ENCODE peak calls at places on chromosomes 3 and 15, in ten cellular contexts. One of them, this sample, is unnamed.

GRCh38 chr3:152857082-152857481 is 22.2 kb downstream of the P2RY1 start:
- DNase-seq in A549: no peak
- DNase-seq in bronchial epithelial cell: peak; percentile 32
- DNase-seq in cardiac fibroblast: peak; percentile 28
- DNase-seq in body of pancreas: no peak
- DNase-seq in GM23338: no peak
- DNase-seq in GM06990: no peak
- DNase-seq in breast epithelium: no peak
- DNase-seq in vagina: no peak
- DNase-seq in heart left ventricle: no peak
- DNase-seq in this sample: no peak

GRCh38 chr15:64763462-64763861 is 11.9 kb downstream of the RBPMS2 start:
- DNase-seq in A549: no peak
- DNase-seq in bronchial epithelial cell: no peak
- DNase-seq in cardiac fibroblast: no peak
- DNase-seq in body of pancreas: no peak
- DNase-seq in GM23338: no peak
- DNase-seq in GM06990: no peak
- DNase-seq in breast epithelium: no peak
- DNase-seq in vagina: no peak
- DNase-seq in heart left ventricle: no peak
- DNase-seq in this sample: no peak

GRCh38 chr15:48017747-48018146 is 103.0 kb upstream of the SLC24A5 start:
- DNase-seq in A549: no peak
- DNase-seq in bronchial epithelial cell: peak; percentile 67
- DNase-seq in cardiac fibroblast: no peak
- DNase-seq in body of pancreas: peak; percentile 25
- DNase-seq in GM23338: no peak
- DNase-seq in GM06990: no peak
- DNase-seq in breast epithelium: no peak
- DNase-seq in vagina: no peak
- DNase-seq in heart left ventricle: no peak
- DNase-seq in this sample: no peak

GRCh38 chr15:23645379-23646164 is 2.1 kb downstream of the MAGEL2 start:
- DNase-seq in A549: no peak
- DNase-seq in bronchial epithelial cell: no peak
- DNase-seq in cardiac fibroblast: no peak
- DNase-seq in body of pancreas: peak; percentile 30
- DNase-seq in GM23338: peak; percentile 84
- DNase-seq in GM06990: no peak
- DNase-seq in breast epithelium: no peak
- DNase-seq in vagina: no peak
- DNase-seq in heart left ventricle: no peak
- DNase-seq in this sample: no peak

GRCh38 chr3:125322166-125322565 is 53.0 kb downstream of the ZNF148 start:
- DNase-seq in A549: no peak
- DNase-seq in bronchial epithelial cell: no peak
- DNase-seq in cardiac fibroblast: no peak
- DNase-seq in body of pancreas: no peak
- DNase-seq in GM23338: no peak
- DNase-seq in GM06990: no peak
- DNase-seq in breast epithelium: no peak
- DNase-seq in vagina: no peak
- DNase-seq in heart left ventricle: no peak
- DNase-seq in this sample: peak; percentile 13

GRCh38 chr3:147758786-147759185 is 349.6 kb downstream of the ZIC1 start:
- DNase-seq in A549: no peak
- DNase-seq in bronchial epithelial cell: no peak
- DNase-seq in cardiac fibroblast: peak; percentile 8
- DNase-seq in body of pancreas: no peak
- DNase-seq in GM23338: no peak
- DNase-seq in GM06990: no peak
- DNase-seq in breast epithelium: no peak
- DNase-seq in vagina: no peak
- DNase-seq in heart left ventricle: no peak
- DNase-seq in this sample: peak; percentile 28

GRCh38 chr3:168088106-168088722 is 7.5 kb downstream of the GOLIM4 start:
- DNase-seq in A549: peak; percentile 3
- DNase-seq in bronchial epithelial cell: no peak
- DNase-seq in cardiac fibroblast: peak; percentile 29
- DNase-seq in body of pancreas: peak; percentile 33
- DNase-seq in GM23338: peak; percentile 78
- DNase-seq in GM06990: peak; percentile 44
- DNase-seq in breast epithelium: no peak
- DNase-seq in vagina: no peak
- DNase-seq in heart left ventricle: no peak
- DNase-seq in this sample: no peak

GRCh38 chr3:33892655-33893054 is 94.2 kb downstream of the PDCD6IP start:
- DNase-seq in A549: no peak
- DNase-seq in bronchial epithelial cell: no peak
- DNase-seq in cardiac fibroblast: no peak
- DNase-seq in body of pancreas: no peak
- DNase-seq in GM23338: no peak
- DNase-seq in GM06990: no peak
- DNase-seq in breast epithelium: no peak
- DNase-seq in vagina: no peak
- DNase-seq in heart left ventricle: no peak
- DNase-seq in this sample: no peak

GRCh38 chr15:79101866-79102581 is 11.4 kb upstream of the RASGRF1 start:
- DNase-seq in A549: no peak
- DNase-seq in bronchial epithelial cell: no peak
- DNase-seq in cardiac fibroblast: peak; percentile 48
- DNase-seq in body of pancreas: no peak
- DNase-seq in GM23338: no peak
- DNase-seq in GM06990: no peak
- DNase-seq in breast epithelium: no peak
- DNase-seq in vagina: no peak
- DNase-seq in heart left ventricle: no peak
- DNase-seq in this sample: no peak

GRCh38 chr3:150771600-150771999 is 8.6 kb upstream of the SIAH2 start:
- DNase-seq in A549: no peak
- DNase-seq in bronchial epithelial cell: no peak
- DNase-seq in cardiac fibroblast: no peak
- DNase-seq in body of pancreas: no peak
- DNase-seq in GM23338: peak; percentile 14
- DNase-seq in GM06990: no peak
- DNase-seq in breast epithelium: no peak
- DNase-seq in vagina: no peak
- DNase-seq in heart left ventricle: no peak
- DNase-seq in this sample: no peak

GRCh38 chr3:195870442-195870841 is 37.9 kb downstream of the TNK2 start:
- DNase-seq in A549: peak; percentile 28
- DNase-seq in bronchial epithelial cell: peak; percentile 62
- DNase-seq in cardiac fibroblast: no peak
- DNase-seq in body of pancreas: no peak
- DNase-seq in GM23338: no peak
- DNase-seq in GM06990: no peak
- DNase-seq in breast epithelium: no peak
- DNase-seq in vagina: no peak
- DNase-seq in heart left ventricle: no peak
- DNase-seq in this sample: no peak
- H3K4me3 ChIP-seq in A549: no peak overlapping the region
- H3K4me3 ChIP-seq in bronchial epithelial cell: no peak overlapping the region
- H3K4me3 ChIP-seq in cardiac fibroblast: no peak overlapping the region
- H3K4me3 ChIP-seq in body of pancreas: no peak overlapping the region
- H3K4me3 ChIP-seq in GM23338: no peak overlapping the region
- H3K4me3 ChIP-seq in GM06990: no peak overlapping the region
- H3K4me3 ChIP-seq in breast epithelium: no peak overlapping the region
- H3K4me3 ChIP-seq in vagina: no peak overlapping the region
- H3K4me3 ChIP-seq in heart left ventricle: no peak overlapping the region
- H3K4me3 ChIP-seq in this sample: no peak overlapping the region

GRCh38 chr15:83112233-83112958 is 5.0 kb downstream of the TM6SF1 start:
- DNase-seq in A549: no peak
- DNase-seq in bronchial epithelial cell: no peak
- DNase-seq in cardiac fibroblast: peak; percentile 84
- DNase-seq in body of pancreas: no peak
- DNase-seq in GM23338: no peak
- DNase-seq in GM06990: no peak
- DNase-seq in breast epithelium: no peak
- DNase-seq in vagina: no peak
- DNase-seq in heart left ventricle: peak; percentile 39
- DNase-seq in this sample: peak; percentile 90
- TF ChIP-seq CTCF in A549: no peak
- TF ChIP-seq CTCF in bronchial epithelial cell: no peak
- TF ChIP-seq CTCF in cardiac fibroblast: peak; percentile 26
- TF ChIP-seq CTCF in body of pancreas: no peak
- TF ChIP-seq CTCF in GM23338: no peak
- TF ChIP-seq CTCF in GM06990: no peak
- TF ChIP-seq CTCF in breast epithelium: no peak
- TF ChIP-seq CTCF in vagina: no peak
- TF ChIP-seq CTCF in heart left ventricle: no peak
- TF ChIP-seq CTCF in this sample: peak; percentile 26

GRCh38 chr3:196012481-196012880 is 69.4 kb downstream of the TFRC start:
- DNase-seq in A549: no peak
- DNase-seq in bronchial epithelial cell: peak; percentile 77
- DNase-seq in cardiac fibroblast: peak; percentile 46
- DNase-seq in body of pancreas: no peak
- DNase-seq in GM23338: no peak
- DNase-seq in GM06990: no peak
- DNase-seq in breast epithelium: no peak
- DNase-seq in vagina: no peak
- DNase-seq in heart left ventricle: no peak
- DNase-seq in this sample: no peak

GRCh38 chr3:196009456-196009855 is 72.4 kb downstream of the TFRC start:
- DNase-seq in A549: no peak
- DNase-seq in bronchial epithelial cell: no peak
- DNase-seq in cardiac fibroblast: no peak
- DNase-seq in body of pancreas: no peak
- DNase-seq in GM23338: no peak
- DNase-seq in GM06990: no peak
- DNase-seq in breast epithelium: no peak
- DNase-seq in vagina: no peak
- DNase-seq in heart left ventricle: no peak
- DNase-seq in this sample: no peak

GRCh38 chr3:196012941-196013471 is 68.9 kb downstream of the TFRC start:
- DNase-seq in A549: no peak
- DNase-seq in bronchial epithelial cell: no peak
- DNase-seq in cardiac fibroblast: no peak
- DNase-seq in body of pancreas: no peak
- DNase-seq in GM23338: no peak
- DNase-seq in GM06990: no peak
- DNase-seq in breast epithelium: no peak
- DNase-seq in vagina: no peak
- DNase-seq in heart left ventricle: no peak
- DNase-seq in this sample: no peak

GRCh38 chr3:196016485-196016884 is 65.4 kb downstream of the TFRC start:
- DNase-seq in A549: no peak
- DNase-seq in bronchial epithelial cell: peak; percentile 79
- DNase-seq in cardiac fibroblast: peak; percentile 60
- DNase-seq in body of pancreas: no peak
- DNase-seq in GM23338: no peak
- DNase-seq in GM06990: no peak
- DNase-seq in breast epithelium: no peak
- DNase-seq in vagina: no peak
- DNase-seq in heart left ventricle: no peak
- DNase-seq in this sample: peak; percentile 43

GRCh38 chr3:196013587-196014487 is 68.1 kb downstream of the TFRC start:
- DNase-seq in A549: no peak
- DNase-seq in bronchial epithelial cell: no peak
- DNase-seq in cardiac fibroblast: no peak
- DNase-seq in body of pancreas: no peak
- DNase-seq in GM23338: no peak
- DNase-seq in GM06990: no peak
- DNase-seq in breast epithelium: no peak
- DNase-seq in vagina: no peak
- DNase-seq in heart left ventricle: no peak
- DNase-seq in this sample: no peak
- H3K4me3 ChIP-seq in A549: no peak overlapping the region
- H3K4me3 ChIP-seq in bronchial epithelial cell: no peak overlapping the region
- H3K4me3 ChIP-seq in cardiac fibroblast: no peak overlapping the region
- H3K4me3 ChIP-seq in body of pancreas: no peak overlapping the region
- H3K4me3 ChIP-seq in GM23338: no peak overlapping the region
- H3K4me3 ChIP-seq in GM06990: no peak overlapping the region
- H3K4me3 ChIP-seq in breast epithelium: no peak overlapping the region
- H3K4me3 ChIP-seq in vagina: no peak overlapping the region
- H3K4me3 ChIP-seq in heart left ventricle: no peak overlapping the region
- H3K4me3 ChIP-seq in this sample: no peak overlapping the region

GRCh38 chr3:140089403-140090072 is 154.6 kb downstream of the CLSTN2 start:
- DNase-seq in A549: no peak
- DNase-seq in bronchial epithelial cell: no peak
- DNase-seq in cardiac fibroblast: no peak
- DNase-seq in body of pancreas: no peak
- DNase-seq in GM23338: peak; percentile 10
- DNase-seq in GM06990: no peak
- DNase-seq in breast epithelium: no peak
- DNase-seq in vagina: no peak
- DNase-seq in heart left ventricle: no peak
- DNase-seq in this sample: no peak

GRCh38 chr3:140091143-140091542 is 156.2 kb downstream of the CLSTN2 start:
- DNase-seq in A549: no peak
- DNase-seq in bronchial epithelial cell: no peak
- DNase-seq in cardiac fibroblast: no peak
- DNase-seq in body of pancreas: no peak
- DNase-seq in GM23338: no peak
- DNase-seq in GM06990: no peak
- DNase-seq in breast epithelium: peak; percentile 17
- DNase-seq in vagina: no peak
- DNase-seq in heart left ventricle: no peak
- DNase-seq in this sample: peak; percentile 38

GRCh38 chr3:140096037-140096436 is 161.1 kb downstream of the CLSTN2 start:
- DNase-seq in A549: no peak
- DNase-seq in bronchial epithelial cell: no peak
- DNase-seq in cardiac fibroblast: no peak
- DNase-seq in body of pancreas: no peak
- DNase-seq in GM23338: no peak
- DNase-seq in GM06990: no peak
- DNase-seq in breast epithelium: no peak
- DNase-seq in vagina: no peak
- DNase-seq in heart left ventricle: no peak
- DNase-seq in this sample: no peak

GRCh38 chr3:140093742-140094141 is 158.8 kb downstream of the CLSTN2 start:
- DNase-seq in A549: no peak
- DNase-seq in bronchial epithelial cell: peak; percentile 64
- DNase-seq in cardiac fibroblast: peak; percentile 62
- DNase-seq in body of pancreas: peak; percentile 82
- DNase-seq in GM23338: no peak
- DNase-seq in GM06990: no peak
- DNase-seq in breast epithelium: no peak
- DNase-seq in vagina: no peak
- DNase-seq in heart left ventricle: peak; percentile 68
- DNase-seq in this sample: peak; percentile 87

DNA sequence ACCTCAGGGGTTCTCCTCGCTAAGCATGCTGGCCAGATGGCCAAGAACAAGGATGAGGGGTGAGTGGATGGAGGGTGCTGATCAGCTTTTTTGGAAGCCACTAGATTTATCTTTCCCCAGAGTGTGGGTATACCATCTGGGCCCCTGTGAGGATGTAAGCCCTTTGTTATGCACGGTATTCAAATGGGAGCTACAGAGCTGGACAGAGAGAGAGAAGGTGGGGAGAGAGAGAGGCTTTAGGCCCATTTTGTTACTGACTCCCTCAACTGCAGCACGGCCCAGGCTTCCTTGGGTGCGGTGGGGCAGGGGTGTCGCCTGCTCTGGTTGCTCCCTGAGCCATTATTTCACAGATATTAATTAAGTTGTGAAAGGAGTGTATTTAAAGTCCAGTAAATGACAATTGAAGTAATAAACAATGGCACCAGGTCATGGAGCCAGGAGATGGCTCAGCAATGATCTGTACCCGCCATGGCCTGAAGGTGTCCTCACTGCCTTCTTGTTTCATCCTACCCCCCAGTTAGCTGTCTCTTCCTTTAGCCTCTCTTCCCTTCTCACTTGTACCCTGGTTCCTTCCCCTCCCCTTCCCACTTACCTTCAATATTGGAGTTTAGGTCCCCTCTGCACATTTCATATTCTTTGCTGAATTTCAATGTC is 158.0 kb downstream of the CLSTN2 start:
- DNase-seq in A549: no peak
- DNase-seq in bronchial epithelial cell: no peak
- DNase-seq in cardiac fibroblast: no peak
- DNase-seq in body of pancreas: no peak
- DNase-seq in GM23338: peak; percentile 33
- DNase-seq in GM06990: no peak
- DNase-seq in breast epithelium: no peak
- DNase-seq in vagina: no peak
- DNase-seq in heart left ventricle: no peak
- DNase-seq in this sample: no peak
- TF ChIP-seq CTCF in A549: no peak
- TF ChIP-seq CTCF in bronchial epithelial cell: peak; percentile 2
- TF ChIP-seq CTCF in cardiac fibroblast: no peak
- TF ChIP-seq CTCF in body of pancreas: no peak
- TF ChIP-seq CTCF in GM23338: peak; percentile 53
- TF ChIP-seq CTCF in GM06990: peak; percentile 32
- TF ChIP-seq CTCF in breast epithelium: no peak
- TF ChIP-seq CTCF in vagina: no peak
- TF ChIP-seq CTCF in heart left ventricle: no peak
- TF ChIP-seq CTCF in this sample: no peak

This sample was measured in astrocyte of the cerebellum.